ENCODE peak calls at places on chromosomes 5 and 9, in ten cellular contexts. One of them, this sample, is unnamed.

GRCh38 chr5:168285696-168286095 is 5.7 kb upstream of the WWC1 start:
- DNase-seq in dorsolateral prefrontal cortex: no peak
- DNase-seq in spleen: no peak
- DNase-seq in cardiac muscle cell: no peak
- DNase-seq in pons: no peak
- DNase-seq in GM03348: no peak
- DNase-seq in stimulated activated CD8-positive, alpha-beta memory T cell treated with anti-CD3 and anti-CD28 coated beads, Interleukin-12 subunit alpha, Interleukin-12 subunit beta, amount 100 ng/mL, for 4 hours: no peak
- DNase-seq in right lobe of liver: no peak
- DNase-seq in Kasumi-1: no peak
- DNase-seq in activated CD4-positive, CD25-positive, alpha-beta regulatory T cell treated with anti-CD3 and anti-CD28 coated beads, Interleukin-2, amount 50 U/mL, for 16 hours: no peak
- DNase-seq in this sample: no peak

GRCh38 chr9:16145196-16145950 is 592.5 kb downstream of the CCDC171 start:
- DNase-seq in Kasumi-1: no peak
- DNase-seq in cardiac muscle cell: no peak
- DNase-seq in stimulated activated CD8-positive, alpha-beta memory T cell treated with anti-CD3 and anti-CD28 coated beads, Interleukin-12 subunit alpha, Interleukin-12 subunit beta, amount 100 ng/mL, for 4 hours: no peak
- DNase-seq in spleen: no peak
- DNase-seq in right lobe of liver: no peak
- DNase-seq in GM03348: no peak
- DNase-seq in activated CD4-positive, CD25-positive, alpha-beta regulatory T cell treated with anti-CD3 and anti-CD28 coated beads, Interleukin-2, amount 50 U/mL, for 16 hours: no peak
- DNase-seq in dorsolateral prefrontal cortex: no peak
- DNase-seq in pons: peak
- DNase-seq in this sample: no peak

GRCh38 chr9:133825555-133826198 is 87.5 kb upstream of the SARDH start:
- DNase-seq in GM03348: no peak
- DNase-seq in cardiac muscle cell: peak
- DNase-seq in pons: no peak
- DNase-seq in activated CD4-positive, CD25-positive, alpha-beta regulatory T cell treated with anti-CD3 and anti-CD28 coated beads, Interleukin-2, amount 50 U/mL, for 16 hours: no peak
- DNase-seq in stimulated activated CD8-positive, alpha-beta memory T cell treated with anti-CD3 and anti-CD28 coated beads, Interleukin-12 subunit alpha, Interleukin-12 subunit beta, amount 100 ng/mL, for 4 hours: no peak
- DNase-seq in dorsolateral prefrontal cortex: no peak
- DNase-seq in right lobe of liver: no peak
- DNase-seq in spleen: no peak
- DNase-seq in Kasumi-1: no peak
- DNase-seq in this sample: no peak

GRCh38 chr9:7094052-7094451 is 336.3 kb downstream of the KDM4C start:
- DNase-seq in spleen: no peak
- DNase-seq in stimulated activated CD8-positive, alpha-beta memory T cell treated with anti-CD3 and anti-CD28 coated beads, Interleukin-12 subunit alpha, Interleukin-12 subunit beta, amount 100 ng/mL, for 4 hours: no peak
- DNase-seq in activated CD4-positive, CD25-positive, alpha-beta regulatory T cell treated with anti-CD3 and anti-CD28 coated beads, Interleukin-2, amount 50 U/mL, for 16 hours: no peak
- DNase-seq in right lobe of liver: no peak
- DNase-seq in pons: no peak
- DNase-seq in Kasumi-1: no peak
- DNase-seq in GM03348: peak
- DNase-seq in cardiac muscle cell: peak
- DNase-seq in dorsolateral prefrontal cortex: no peak
- DNase-seq in this sample: no peak

GRCh38 chr5:110077147-110077546 is 387.4 kb downstream of the MAN2A1 start:
- DNase-seq in stimulated activated CD8-positive, alpha-beta memory T cell treated with anti-CD3 and anti-CD28 coated beads, Interleukin-12 subunit alpha, Interleukin-12 subunit beta, amount 100 ng/mL, for 4 hours: no peak
- DNase-seq in cardiac muscle cell: no peak
- DNase-seq in pons: no peak
- DNase-seq in right lobe of liver: no peak
- DNase-seq in GM03348: no peak
- DNase-seq in Kasumi-1: no peak
- DNase-seq in activated CD4-positive, CD25-positive, alpha-beta regulatory T cell treated with anti-CD3 and anti-CD28 coated beads, Interleukin-2, amount 50 U/mL, for 16 hours: no peak
- DNase-seq in spleen: no peak
- DNase-seq in dorsolateral prefrontal cortex: no peak
- DNase-seq in this sample: no peak

GRCh38 chr5:124738751-124739559 is 7.5 kb downstream of the ZNF608 start:
- DNase-seq in right lobe of liver: no peak
- DNase-seq in pons: no peak
- DNase-seq in Kasumi-1: peak
- DNase-seq in spleen: no peak
- DNase-seq in GM03348: no peak
- DNase-seq in stimulated activated CD8-positive, alpha-beta memory T cell treated with anti-CD3 and anti-CD28 coated beads, Interleukin-12 subunit alpha, Interleukin-12 subunit beta, amount 100 ng/mL, for 4 hours: no peak
- DNase-seq in cardiac muscle cell: no peak
- DNase-seq in dorsolateral prefrontal cortex: no peak
- DNase-seq in activated CD4-positive, CD25-positive, alpha-beta regulatory T cell treated with anti-CD3 and anti-CD28 coated beads, Interleukin-2, amount 50 U/mL, for 16 hours: no peak
- DNase-seq in this sample: no peak

GRCh38 chr9:109652112-109652511 is 127.9 kb upstream of the PALM2AKAP2 start:
- DNase-seq in spleen: no peak
- DNase-seq in GM03348: no peak
- DNase-seq in activated CD4-positive, CD25-positive, alpha-beta regulatory T cell treated with anti-CD3 and anti-CD28 coated beads, Interleukin-2, amount 50 U/mL, for 16 hours: no peak
- DNase-seq in dorsolateral prefrontal cortex: no peak
- DNase-seq in cardiac muscle cell: no peak
- DNase-seq in stimulated activated CD8-positive, alpha-beta memory T cell treated with anti-CD3 and anti-CD28 coated beads, Interleukin-12 subunit alpha, Interleukin-12 subunit beta, amount 100 ng/mL, for 4 hours: no peak
- DNase-seq in Kasumi-1: no peak
- DNase-seq in pons: no peak
- DNase-seq in right lobe of liver: no peak
- DNase-seq in this sample: no peak

GRCh38 chr9:121144482-121144881 is 57.2 kb downstream of the RAB14 start:
- DNase-seq in stimulated activated CD8-positive, alpha-beta memory T cell treated with anti-CD3 and anti-CD28 coated beads, Interleukin-12 subunit alpha, Interleukin-12 subunit beta, amount 100 ng/mL, for 4 hours: no peak
- DNase-seq in Kasumi-1: no peak
- DNase-seq in pons: no peak
- DNase-seq in activated CD4-positive, CD25-positive, alpha-beta regulatory T cell treated with anti-CD3 and anti-CD28 coated beads, Interleukin-2, amount 50 U/mL, for 16 hours: no peak
- DNase-seq in dorsolateral prefrontal cortex: no peak
- DNase-seq in GM03348: no peak
- DNase-seq in spleen: no peak
- DNase-seq in right lobe of liver: no peak
- DNase-seq in cardiac muscle cell: no peak
- DNase-seq in this sample: no peak

GRCh38 chr9:12784461-12785250 is 9.8 kb downstream of the LURAP1L start:
- DNase-seq in spleen: no peak
- DNase-seq in pons: no peak
- DNase-seq in activated CD4-positive, CD25-positive, alpha-beta regulatory T cell treated with anti-CD3 and anti-CD28 coated beads, Interleukin-2, amount 50 U/mL, for 16 hours: no peak
- DNase-seq in right lobe of liver: peak
- DNase-seq in GM03348: no peak
- DNase-seq in cardiac muscle cell: peak
- DNase-seq in dorsolateral prefrontal cortex: no peak
- DNase-seq in Kasumi-1: no peak
- DNase-seq in stimulated activated CD8-positive, alpha-beta memory T cell treated with anti-CD3 and anti-CD28 coated beads, Interleukin-12 subunit alpha, Interleukin-12 subunit beta, amount 100 ng/mL, for 4 hours: no peak
- DNase-seq in this sample: no peak

GRCh38 chr9:20197976-20198685 is 409.3 kb upstream of the SLC24A2 start:
- DNase-seq in spleen: no peak
- DNase-seq in dorsolateral prefrontal cortex: no peak
- DNase-seq in cardiac muscle cell: no peak
- DNase-seq in pons: no peak
- DNase-seq in stimulated activated CD8-positive, alpha-beta memory T cell treated with anti-CD3 and anti-CD28 coated beads, Interleukin-12 subunit alpha, Interleukin-12 subunit beta, amount 100 ng/mL, for 4 hours: no peak
- DNase-seq in Kasumi-1: no peak
- DNase-seq in GM03348: no peak
- DNase-seq in activated CD4-positive, CD25-positive, alpha-beta regulatory T cell treated with anti-CD3 and anti-CD28 coated beads, Interleukin-2, amount 50 U/mL, for 16 hours: no peak
- DNase-seq in right lobe of liver: no peak
- DNase-seq in this sample: no peak

GRCh38 chr5:139383993-139384590 is 995 bp upstream of the SLC23A1 start:
- DNase-seq in stimulated activated CD8-positive, alpha-beta memory T cell treated with anti-CD3 and anti-CD28 coated beads, Interleukin-12 subunit alpha, Interleukin-12 subunit beta, amount 100 ng/mL, for 4 hours: no peak
- DNase-seq in pons: no peak
- DNase-seq in activated CD4-positive, CD25-positive, alpha-beta regulatory T cell treated with anti-CD3 and anti-CD28 coated beads, Interleukin-2, amount 50 U/mL, for 16 hours: no peak
- DNase-seq in dorsolateral prefrontal cortex: no peak
- DNase-seq in GM03348: no peak
- DNase-seq in cardiac muscle cell: no peak
- DNase-seq in spleen: peak
- DNase-seq in Kasumi-1: no peak
- DNase-seq in right lobe of liver: peak
- DNase-seq in this sample: no peak

GRCh38 chr5:93433422-93433821 is 147.6 kb downstream of the NR2F1-AS1 start:
- DNase-seq in activated CD4-positive, CD25-positive, alpha-beta regulatory T cell treated with anti-CD3 and anti-CD28 coated beads, Interleukin-2, amount 50 U/mL, for 16 hours: no peak
- DNase-seq in cardiac muscle cell: peak
- DNase-seq in GM03348: no peak
- DNase-seq in right lobe of liver: no peak
- DNase-seq in Kasumi-1: no peak
- DNase-seq in pons: no peak
- DNase-seq in dorsolateral prefrontal cortex: no peak
- DNase-seq in stimulated activated CD8-positive, alpha-beta memory T cell treated with anti-CD3 and anti-CD28 coated beads, Interleukin-12 subunit alpha, Interleukin-12 subunit beta, amount 100 ng/mL, for 4 hours: no peak
- DNase-seq in spleen: no peak
- DNase-seq in this sample: no peak

GRCh38 chr5:10685103-10685502 is 75.9 kb downstream of the DAP start:
- DNase-seq in right lobe of liver: no peak
- DNase-seq in dorsolateral prefrontal cortex: no peak
- DNase-seq in GM03348: no peak
- DNase-seq in Kasumi-1: no peak
- DNase-seq in stimulated activated CD8-positive, alpha-beta memory T cell treated with anti-CD3 and anti-CD28 coated beads, Interleukin-12 subunit alpha, Interleukin-12 subunit beta, amount 100 ng/mL, for 4 hours: no peak
- DNase-seq in cardiac muscle cell: no peak
- DNase-seq in pons: no peak
- DNase-seq in activated CD4-positive, CD25-positive, alpha-beta regulatory T cell treated with anti-CD3 and anti-CD28 coated beads, Interleukin-2, amount 50 U/mL, for 16 hours: no peak
- DNase-seq in spleen: no peak
- DNase-seq in this sample: no peak

GRCh38 chr9:124220551-124221451 is 36.9 kb upstream of the NEK6 start:
- DNase-seq in spleen: peak
- DNase-seq in dorsolateral prefrontal cortex: no peak
- DNase-seq in right lobe of liver: peak
- DNase-seq in activated CD4-positive, CD25-positive, alpha-beta regulatory T cell treated with anti-CD3 and anti-CD28 coated beads, Interleukin-2, amount 50 U/mL, for 16 hours: no peak
- DNase-seq in cardiac muscle cell: peak
- DNase-seq in stimulated activated CD8-positive, alpha-beta memory T cell treated with anti-CD3 and anti-CD28 coated beads, Interleukin-12 subunit alpha, Interleukin-12 subunit beta, amount 100 ng/mL, for 4 hours: no peak
- DNase-seq in GM03348: peak
- DNase-seq in pons: no peak
- DNase-seq in Kasumi-1: peak
- DNase-seq in this sample: no peak

This sample was measured in GM19239.